ENCODE peak calls at places on chromosomes 4 and X, in eight cellular contexts. Z is fibroblast of villous mesenchyme; S is stimulated activated naive CD8-positive, alpha-beta T cell treated with anti-CD3 and anti-CD28 coated beads, Interleukin-15, amount 100 ng/mL, for 72 hours; A is T follicular helper cell; D is T-helper 9 cell; P is effector memory CD8-positive, alpha-beta T cell; W is Ammon's horn; J is GM23248. L is an unnamed sample.
A peak's percentile ranks its signal among the peaks of the same experiment; 100 is the strongest.

GRCh38 chrX:2650865-2651264 is 40.2 kb upstream of the CD99 start:
- DNase-seq in D (no peak), P (no peak), Z (no peak), W (peak; percentile 18), S (no peak), A (no peak), J (peak; percentile 55), L (no peak)

GRCh38 chr4:89056953-89057398 is at the start of gene FAM13A:
- DNase-seq in W (peak; percentile 90), J (peak; percentile 98), D (no peak), P (no peak), S (no peak), Z (peak; percentile 97), A (no peak), L (no peak)

GRCh38 chrX:116009871-116010710 is 160.5 kb upstream of the AGTR2 start:
- DNase-seq in J (no peak), D (no peak), A (no peak), W (peak; percentile 39), P (no peak), Z (no peak), S (no peak), L (no peak)

GRCh38 chrX:140504371-140505324 is at the start of gene SOX3:
- DNase-seq in S (no peak), D (no peak), W (no peak), P (no peak), J (no peak), A (no peak), Z (no peak), L (no peak)

GRCh38 chr4:118158946-118159345 is 124.7 kb downstream of the NDST3 start:
- DNase-seq in D (no peak), P (no peak), W (no peak), J (no peak), Z (peak; percentile 74), A (no peak), S (no peak), L (no peak)

GRCh38 chrX:40146471-40147398 is 49.0 kb upstream of the BCOR start:
- DNase-seq in J (peak; percentile 67), D (no peak), Z (no peak), P (no peak), W (no peak), A (no peak), S (peak; percentile 16), L (no peak)

GRCh38 chrX:23790147-23790497 is 7.1 kb downstream of the SAT1 start:
- DNase-seq in D (no peak), W (no peak), P (no peak), J (no peak), S (no peak), Z (no peak), A (no peak), L (no peak)

GRCh38 chr4:105551968-105552746 is at the start of gene ARHGEF38:
- DNase-seq in D (no peak), W (no peak), Z (peak; percentile 15), P (no peak), S (no peak), J (peak; percentile 20), A (no peak), L (no peak)

GRCh38 chr4:30535255-30535654 is 184.9 kb upstream of the PCDH7 start:
- DNase-seq in J (no peak), P (no peak), W (no peak), Z (peak; percentile 9), A (no peak), D (no peak), S (no peak), L (no peak)

GRCh38 chrX:96689951-96690350 is 5.3 kb downstream of the DIAPH2 start:
- DNase-seq in A (no peak), S (no peak), J (peak; percentile 28), W (no peak), P (no peak), Z (no peak), D (no peak), L (no peak)

GRCh38 chr4:21469438-21470032 is 479.0 kb downstream of the KCNIP4 start:
- DNase-seq in W (peak; percentile 13), Z (peak; percentile 28), J (peak; percentile 51), D (no peak), P (no peak), S (no peak), A (no peak), L (no peak)

GRCh38 chr4:8250167-8250566 is 19.4 kb upstream of the HTRA3 start:
- DNase-seq in A (no peak), P (no peak), J (no peak), Z (no peak), W (no peak), D (no peak), S (no peak), L (no peak)

GRCh38 chr4:158538176-158538575 is 16.5 kb downstream of the RXFP1 start:
- DNase-seq in D (no peak), A (no peak), Z (no peak), W (no peak), J (peak; percentile 87), P (no peak), S (no peak), L (no peak)

GRCh38 chrX:15856580-15856979 is 2.0 kb upstream of the AP1S2 start:
- DNase-seq in Z (no peak), W (no peak), S (no peak), P (no peak), J (no peak), A (no peak), D (no peak), L (no peak)

GRCh38 chrX:68843992-68844391 is 15.2 kb downstream of the EFNB1 start:
- DNase-seq in D (no peak), S (no peak), A (no peak), Z (no peak), P (no peak), W (no peak), J (no peak), L (no peak)

GRCh38 chr4:126611900-126612299 is 1020.9 kb upstream of the INTU start:
- DNase-seq in D (no peak), J (peak; percentile 81), Z (peak; percentile 50), A (no peak), W (no peak), P (no peak), S (no peak), L (no peak)

GRCh38 chrX:54357414-54358377 is at the start of gene WNK3:
- DNase-seq in W (peak; percentile 84), Z (peak; percentile 49), J (peak; percentile 66), D (peak; percentile 8), S (peak; percentile 35), A (peak; percentile 21), P (no peak), L (no peak)

GRCh38 chrX:57951666-57952319 is 41.5 kb upstream of the ZXDA start:
- DNase-seq in P (no peak), J (no peak), D (no peak), Z (no peak), S (no peak), A (no peak), W (no peak), L (peak; percentile 57)

GRCh38 chr4:3215733-3216132 is 33.2 kb upstream of the MSANTD1 start:
- DNase-seq in S (no peak), P (no peak), Z (no peak), D (no peak), J (no peak), W (no peak), A (no peak), L (no peak)

GRCh38 chr4:98662619-98663225 is 4.3 kb upstream of the TSPAN5 start:
- DNase-seq in J (no peak), D (peak; percentile 24), W (no peak), A (peak; percentile 33), Z (no peak), P (no peak), S (peak; percentile 50), L (no peak)

GRCh38 chrX:153327561-153327960 is 6.0 kb upstream of the PNMA6F start:
- DNase-seq in A (no peak), W (no peak), D (no peak), Z (no peak), P (no peak), J (no peak), S (no peak), L (no peak)

GRCh38 chr4:31089815-31090214 is 369.6 kb downstream of the PCDH7 start:
- DNase-seq in A (no peak), W (no peak), Z (peak; percentile 66), D (no peak), P (no peak), J (no peak), S (no peak), L (no peak)

GRCh38 chr4:123892997-123893745 is 496.6 kb downstream of the SPRY1 start:
- DNase-seq in A (no peak), W (no peak), S (no peak), J (peak; percentile 43), Z (peak; percentile 90), D (no peak), P (no peak), L (no peak)

GRCh38 chr4:152363086-152363485 is 172.8 kb downstream of the FBXW7 start:
- DNase-seq in S (no peak), W (no peak), A (no peak), P (no peak), Z (no peak), J (peak; percentile 78), D (no peak), L (no peak)

GRCh38 chr4:124610214-124610613 is 102.3 kb downstream of the ANKRD50 start:
- DNase-seq in J (no peak), S (no peak), D (no peak), A (no peak), P (no peak), W (no peak), Z (no peak), L (no peak)

GRCh38 chr4:149933883-149934282 is 118.2 kb upstream of the IQCM start:
- DNase-seq in P (no peak), A (no peak), S (no peak), Z (no peak), D (no peak), J (peak; percentile 69), W (no peak), L (no peak)

L was measured in B cell.